ENCODE peak calls at places on chromosome 21, in four cellular contexts. One of them, this sample, is unnamed.

GRCh38 chr21:39938086-39938611 is 70.9 kb downstream of the PCP4 start:
- DNase-seq in HCT116: no peak
- DNase-seq in thyroid gland: peak; percentile 19
- DNase-seq in naive thymus-derived CD4-positive, alpha-beta T cell: no peak
- DNase-seq in this sample: no peak

GRCh38 chr21:15433091-15433490 is 296.7 kb upstream of the USP25 start:
- DNase-seq in naive thymus-derived CD4-positive, alpha-beta T cell: no peak
- DNase-seq in HCT116: no peak
- DNase-seq in thyroid gland: no peak
- DNase-seq in this sample: no peak

GRCh38 chr21:14541840-14542495 is 4.1 kb downstream of the SAMSN1 start:
- DNase-seq in thyroid gland: no peak
- DNase-seq in HCT116: no peak
- DNase-seq in naive thymus-derived CD4-positive, alpha-beta T cell: peak; percentile 48
- DNase-seq in this sample: peak; percentile 45

GRCh38 chr21:29218749-29219148 is 80.0 kb upstream of the BACH1 start:
- DNase-seq in thyroid gland: no peak
- DNase-seq in naive thymus-derived CD4-positive, alpha-beta T cell: no peak
- DNase-seq in HCT116: no peak
- DNase-seq in this sample: no peak

GRCh38 chr21:32030146-32030652 is 157.4 kb downstream of the HUNK start:
- DNase-seq in naive thymus-derived CD4-positive, alpha-beta T cell: no peak
- DNase-seq in thyroid gland: no peak
- DNase-seq in HCT116: no peak
- DNase-seq in this sample: no peak

GRCh38 chr21:26177187-26177586 is 6.6 kb upstream of the APP start:
- DNase-seq in naive thymus-derived CD4-positive, alpha-beta T cell: no peak
- DNase-seq in thyroid gland: peak; percentile 9
- DNase-seq in HCT116: no peak
- DNase-seq in this sample: no peak

GRCh38 chr21:36858320-36858957 is 108.0 kb downstream of the HLCS start:
- DNase-seq in thyroid gland: no peak
- DNase-seq in HCT116: no peak
- DNase-seq in naive thymus-derived CD4-positive, alpha-beta T cell: no peak
- DNase-seq in this sample: no peak

GRCh38 chr21:9837946-9838801 is 683.2 kb upstream of the TPTE start:
- DNase-seq in HCT116: no peak
- DNase-seq in thyroid gland: no peak
- DNase-seq in naive thymus-derived CD4-positive, alpha-beta T cell: no peak
- DNase-seq in this sample: no peak

GRCh38 chr21:22585558-22585957 is 1587.3 kb downstream of the NCAM2 start:
- DNase-seq in naive thymus-derived CD4-positive, alpha-beta T cell: no peak
- DNase-seq in thyroid gland: no peak
- DNase-seq in HCT116: no peak
- DNase-seq in this sample: no peak

GRCh38 chr21:41156128-41156527 is 11.8 kb upstream of the BACE2 start:
- DNase-seq in HCT116: no peak
- DNase-seq in naive thymus-derived CD4-positive, alpha-beta T cell: no peak
- DNase-seq in thyroid gland: no peak
- DNase-seq in this sample: no peak

GRCh38 chr21:14900611-14901010 is 164.2 kb downstream of the NRIP1 start:
- DNase-seq in thyroid gland: no peak
- DNase-seq in HCT116: no peak
- DNase-seq in naive thymus-derived CD4-positive, alpha-beta T cell: no peak
- DNase-seq in this sample: no peak

GRCh38 chr21:36705679-36706481 is 7.0 kb downstream of the SIM2 start:
- DNase-seq in thyroid gland: no peak
- DNase-seq in HCT116: no peak
- DNase-seq in naive thymus-derived CD4-positive, alpha-beta T cell: peak; percentile 28
- DNase-seq in this sample: no peak

GRCh38 chr21:25422610-25423608 is 184.4 kb downstream of the MRPL39 start:
- DNase-seq in naive thymus-derived CD4-positive, alpha-beta T cell: no peak
- DNase-seq in thyroid gland: no peak
- DNase-seq in HCT116: no peak
- DNase-seq in this sample: no peak

GRCh38 chr21:20877976-20878375 is 120.2 kb upstream of the NCAM2 start:
- DNase-seq in thyroid gland: no peak
- DNase-seq in HCT116: no peak
- DNase-seq in naive thymus-derived CD4-positive, alpha-beta T cell: no peak
- DNase-seq in this sample: no peak

GRCh38 chr21:31566611-31567010 is 92.9 kb upstream of the SOD1 start:
- DNase-seq in HCT116: no peak
- DNase-seq in naive thymus-derived CD4-positive, alpha-beta T cell: no peak
- DNase-seq in thyroid gland: no peak
- DNase-seq in this sample: no peak

GRCh38 chr21:19340303-19340702 is 936.7 kb upstream of the TMPRSS15 start:
- DNase-seq in naive thymus-derived CD4-positive, alpha-beta T cell: no peak
- DNase-seq in HCT116: no peak
- DNase-seq in thyroid gland: no peak
- DNase-seq in this sample: no peak

GRCh38 chr21:29298348-29299045 is at the start of gene BACH1:
- DNase-seq in naive thymus-derived CD4-positive, alpha-beta T cell: peak; percentile 72
- DNase-seq in HCT116: peak; percentile 59
- DNase-seq in thyroid gland: peak; percentile 88
- DNase-seq in this sample: peak; percentile 77

GRCh38 chr21:14290584-14290983 is 74.6 kb downstream of the RBM11 start:
- DNase-seq in thyroid gland: no peak
- DNase-seq in naive thymus-derived CD4-positive, alpha-beta T cell: no peak
- DNase-seq in HCT116: no peak
- DNase-seq in this sample: no peak

GRCh38 chr21:42220138-42220701 is 1.3 kb downstream of the ABCG1 start:
- DNase-seq in thyroid gland: peak; percentile 65
- DNase-seq in naive thymus-derived CD4-positive, alpha-beta T cell: peak; percentile 95
- DNase-seq in HCT116: no peak
- DNase-seq in this sample: peak; percentile 91
- H3K4me3 ChIP-seq in thyroid gland: peak overlapping the region; percentile 71
- H3K4me3 ChIP-seq in naive thymus-derived CD4-positive, alpha-beta T cell: peak overlapping the region; percentile 69
- H3K4me3 ChIP-seq in HCT116: peak overlapping the region; percentile 9
- H3K4me3 ChIP-seq in this sample: peak overlapping the region; percentile 91

GRCh38 chr21:38805282-38806152 is at the start of gene ETS2:
- DNase-seq in naive thymus-derived CD4-positive, alpha-beta T cell: peak; percentile 61
- DNase-seq in thyroid gland: peak; percentile 90
- DNase-seq in HCT116: peak; percentile 87
- DNase-seq in this sample: peak; percentile 65
- H3K4me1 ChIP-seq in naive thymus-derived CD4-positive, alpha-beta T cell: peaks cover 3% of the 10 kb centered on the region
- H3K4me1 ChIP-seq in thyroid gland: peaks cover 13% of the 10 kb centered on the region
- H3K4me1 ChIP-seq in HCT116: peaks cover 13% of the 10 kb centered on the region
- H3K4me1 ChIP-seq in this sample: peaks cover 32% of the 10 kb centered on the region

GRCh38 chr21:33212159-33212851 is 17.4 kb upstream of the IFNAR2 start:
- DNase-seq in HCT116: no peak
- DNase-seq in thyroid gland: no peak
- DNase-seq in naive thymus-derived CD4-positive, alpha-beta T cell: peak; percentile 46
- DNase-seq in this sample: no peak
- H3K27ac ChIP-seq in HCT116: no peak overlapping the region
- H3K27ac ChIP-seq in thyroid gland: no peak overlapping the region
- H3K27ac ChIP-seq in naive thymus-derived CD4-positive, alpha-beta T cell: peak overlapping the region; percentile 59
- H3K27ac ChIP-seq in this sample: peak overlapping the region; percentile 34

GRCh38 chr21:34808569-34809204 is 139.9 kb downstream of the CLIC6 start:
- DNase-seq in HCT116: no peak
- DNase-seq in naive thymus-derived CD4-positive, alpha-beta T cell: no peak
- DNase-seq in thyroid gland: no peak
- DNase-seq in this sample: no peak
- H3K4me3 ChIP-seq in HCT116: no peak overlapping the region
- H3K4me3 ChIP-seq in naive thymus-derived CD4-positive, alpha-beta T cell: no peak overlapping the region
- H3K4me3 ChIP-seq in thyroid gland: no peak overlapping the region
- H3K4me3 ChIP-seq in this sample: no peak overlapping the region

DNA sequence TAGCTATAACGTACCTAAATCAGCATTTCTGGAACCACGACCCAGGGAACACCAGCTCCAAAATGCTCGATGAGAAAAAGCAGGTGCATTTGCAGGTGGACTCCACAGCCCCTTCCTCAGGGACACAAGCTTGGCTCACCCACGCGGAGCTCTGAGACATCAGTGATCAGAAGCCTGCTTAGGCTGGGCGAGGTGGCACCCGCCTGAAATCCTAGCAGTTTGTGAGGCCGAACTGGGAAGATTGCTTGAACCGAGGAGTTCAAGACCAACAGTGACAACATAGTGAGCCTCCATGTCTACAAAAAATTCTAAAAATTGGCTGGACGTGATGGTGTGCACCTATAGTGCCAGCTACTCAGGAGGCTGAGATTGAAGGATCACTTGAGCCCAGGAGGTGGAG is 2.5 kb upstream of the TSPEAR start:
- DNase-seq in naive thymus-derived CD4-positive, alpha-beta T cell: no peak
- DNase-seq in HCT116: no peak
- DNase-seq in thyroid gland: no peak
- DNase-seq in this sample: no peak
- H3K4me1 ChIP-seq in naive thymus-derived CD4-positive, alpha-beta T cell: peaks cover 28% of the 10 kb centered on the region
- H3K4me1 ChIP-seq in HCT116: no peaks in the 10 kb centered on the region
- H3K4me1 ChIP-seq in thyroid gland: peaks cover 16% of the 10 kb centered on the region
- H3K4me1 ChIP-seq in this sample: peaks cover 29% of the 10 kb centered on the region

GRCh38 chr21:46190491-46191131 is 6.4 kb upstream of the SPATC1L start:
- DNase-seq in naive thymus-derived CD4-positive, alpha-beta T cell: no peak
- DNase-seq in HCT116: no peak
- DNase-seq in thyroid gland: no peak
- DNase-seq in this sample: no peak

GRCh38 chr21:46189959-46190490 is 5.8 kb upstream of the SPATC1L start:
- DNase-seq in naive thymus-derived CD4-positive, alpha-beta T cell: no peak
- DNase-seq in thyroid gland: no peak
- DNase-seq in HCT116: no peak
- DNase-seq in this sample: no peak

GRCh38 chr21:46187814-46188213 is 3.6 kb upstream of the SPATC1L start:
- DNase-seq in HCT116: no peak
- DNase-seq in naive thymus-derived CD4-positive, alpha-beta T cell: no peak
- DNase-seq in thyroid gland: no peak
- DNase-seq in this sample: no peak

GRCh38 chr21:46188226-46189212 is 4.3 kb upstream of the SPATC1L start:
- DNase-seq in thyroid gland: peak; percentile 35
- DNase-seq in naive thymus-derived CD4-positive, alpha-beta T cell: no peak
- DNase-seq in HCT116: peak; percentile 28
- DNase-seq in this sample: no peak

DNA sequence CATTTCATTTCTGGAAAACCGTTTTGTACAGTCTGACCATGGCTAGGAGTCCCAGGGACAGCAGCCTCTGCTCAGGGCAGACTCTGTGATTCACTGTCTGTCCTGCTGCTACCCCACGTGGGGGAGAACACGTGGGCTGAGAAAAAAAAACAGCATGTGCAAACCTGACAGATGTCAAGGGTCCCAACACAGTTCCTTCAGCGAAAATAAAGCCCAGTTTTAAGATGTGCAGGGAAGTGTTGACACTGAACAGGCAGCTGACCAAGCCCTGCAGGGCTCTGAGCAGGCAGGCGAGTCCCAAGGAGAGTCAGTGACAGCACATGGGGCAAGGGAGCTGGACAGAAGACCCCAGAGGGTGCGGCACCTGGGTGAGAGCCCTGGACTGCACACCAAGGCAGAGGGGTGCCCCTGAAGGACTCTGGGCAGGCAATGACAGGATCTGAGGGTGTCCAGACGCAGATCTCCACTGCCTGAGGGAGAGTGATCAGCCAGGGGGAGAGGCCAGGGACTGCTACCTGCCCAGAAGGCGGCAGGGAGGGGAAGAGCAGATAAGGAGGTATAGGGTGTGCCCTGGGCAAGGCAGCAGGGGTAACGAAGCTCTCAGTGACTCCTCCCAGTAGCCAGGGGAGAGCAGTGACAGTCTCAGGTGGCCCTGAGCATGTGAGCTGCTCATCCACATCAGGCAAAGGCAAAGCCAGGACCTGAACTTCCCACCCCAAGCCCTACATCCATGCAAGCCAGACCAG is 5.1 kb upstream of the SPATC1L start:
- DNase-seq in thyroid gland: no peak
- DNase-seq in naive thymus-derived CD4-positive, alpha-beta T cell: no peak
- DNase-seq in HCT116: no peak
- DNase-seq in this sample: no peak
- H3K27ac ChIP-seq in thyroid gland: peak overlapping the region; percentile 70
- H3K27ac ChIP-seq in naive thymus-derived CD4-positive, alpha-beta T cell: no peak overlapping the region
- H3K27ac ChIP-seq in HCT116: no peak overlapping the region
- H3K27ac ChIP-seq in this sample: no peak overlapping the region